ENCODE peak calls at places on chromosomes 4 and X, in seven cellular contexts. H is psoas muscle; I is MM.1S; A is tibial artery; U is fibroblast of pulmonary artery; N is tibial nerve; M is activated CD8-positive, alpha-beta T cell treated with anti-CD3 and anti-CD28 coated beads for 36 hours. V is an unnamed sample.

GRCh38 chr4:143514432-143514831 is 930 bp downstream of the SMARCA5 start:
- DNase-seq in H (peak; percentile 64), U (peak; percentile 62), N (peak; percentile 32), A (peak; percentile 48), I (peak; percentile 30), M (peak; percentile 29), V (peak; percentile 77)

GRCh38 chr4:2047781-2048581 is 11.1 kb upstream of the NAT8L start:
- DNase-seq in A (peak; percentile 17), M (no peak), N (no peak), H (no peak), I (no peak), U (no peak), V (no peak)

GRCh38 chr4:22869235-22869634 is 176.5 kb downstream of the GBA3 start:
- DNase-seq in I (no peak), M (no peak), U (no peak), A (no peak), N (no peak), H (no peak), V (no peak)

GRCh38 chr4:122666527-122667245 is 45.8 kb upstream of the IL21 start:
- DNase-seq in U (peak; percentile 93), N (no peak), M (peak; percentile 32), I (no peak), A (no peak), H (no peak), V (no peak)

GRCh38 chrX:21590012-21590776 is 67.9 kb downstream of the KLHL34 start:
- DNase-seq in H (no peak), N (no peak), A (no peak), I (peak; percentile 7), M (no peak), U (no peak), V (no peak)

GRCh38 chr4:40350627-40351227 is 15.6 kb downstream of the CHRNA9 start:
- DNase-seq in H (no peak), A (no peak), I (no peak), N (no peak), M (no peak), U (peak; percentile 11), V (no peak)

GRCh38 chrX:23799469-23800065 is 16.6 kb downstream of the SAT1 start:
- DNase-seq in A (no peak), M (no peak), N (no peak), U (peak; percentile 80), H (no peak), I (no peak), V (no peak)

GRCh38 chrX:40100141-40100536 is 2.4 kb upstream of the BCOR start:
- DNase-seq in H (no peak), I (peak; percentile 27), A (no peak), U (no peak), N (no peak), M (no peak), V (no peak)

GRCh38 chr4:185421366-185422124 is 4.2 kb downstream of the UFSP2 start:
- DNase-seq in U (peak; percentile 35), N (no peak), M (no peak), I (peak; percentile 8), A (no peak), H (no peak), V (no peak)

GRCh38 chr4:21949073-21949457 is 493 bp upstream of the KCNIP4 start:
- DNase-seq in A (no peak), M (no peak), H (no peak), I (no peak), U (peak; percentile 3), N (no peak), V (no peak)

GRCh38 chrX:152991123-152991522 is 2.8 kb downstream of the PNMA5 start:
- DNase-seq in A (no peak), U (no peak), M (no peak), N (no peak), I (no peak), H (no peak), V (no peak)

GRCh38 chr4:52716364-52717151 is 34.7 kb downstream of the ERVMER34-1 start:
- DNase-seq in U (no peak), N (no peak), A (no peak), M (no peak), I (no peak), H (no peak), V (no peak)

GRCh38 chr4:52726821-52727580 is 24.2 kb downstream of the ERVMER34-1 start:
- DNase-seq in H (no peak), M (no peak), U (no peak), I (no peak), N (no peak), A (no peak), V (no peak)

GRCh38 chr4:52718123-52718522 is 33.1 kb downstream of the ERVMER34-1 start:
- DNase-seq in I (no peak), N (no peak), U (peak; percentile 12), A (no peak), M (no peak), H (no peak), V (no peak)

DNA sequence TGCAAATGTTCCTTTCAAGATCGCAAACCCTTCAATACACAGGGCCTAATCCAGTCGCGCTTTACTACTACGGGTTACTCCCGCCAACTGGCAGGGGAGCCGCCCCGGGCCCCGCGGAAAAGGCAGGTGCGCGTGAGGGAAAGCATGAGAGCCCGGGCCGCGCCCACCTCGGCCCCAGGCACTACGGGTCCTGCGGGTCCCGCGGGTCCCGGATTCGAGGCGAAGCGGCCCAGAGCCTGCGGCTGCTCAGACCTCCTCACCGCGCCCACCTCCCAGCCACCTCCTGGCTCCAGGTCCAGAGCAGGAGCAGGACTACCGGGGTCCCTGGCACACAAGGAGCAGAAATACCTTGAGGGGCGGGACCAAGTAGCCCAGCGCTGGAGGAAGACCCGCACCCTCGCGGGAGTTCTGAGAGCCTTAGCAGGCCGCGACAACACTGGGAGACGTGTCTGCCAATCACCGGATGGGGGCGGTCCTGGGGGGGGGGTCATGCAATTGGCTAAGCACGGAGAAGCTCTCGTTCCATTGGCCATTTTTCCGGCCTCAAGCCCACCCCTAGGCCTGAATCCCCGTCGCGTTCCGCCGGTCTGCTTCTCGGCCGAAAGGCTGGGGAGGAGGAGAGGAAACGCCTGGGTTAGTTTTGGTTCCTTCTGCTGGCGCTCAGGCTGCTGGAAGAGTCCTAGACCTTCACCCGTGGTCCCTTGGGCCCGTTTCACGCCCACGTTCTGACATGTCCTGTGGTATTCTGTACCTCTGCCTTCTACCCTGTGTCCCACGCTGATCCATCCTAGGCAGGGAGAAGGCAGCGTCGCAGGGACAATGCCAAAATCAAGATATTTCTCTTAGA is 29.0 kb downstream of the ERVMER34-1 start:
- DNase-seq in I (peak; percentile 95), H (peak; percentile 94), M (peak; percentile 95), N (peak; percentile 92), A (peak; percentile 95), U (peak; percentile 98), V (peak; percentile 90)
- TF ChIP-seq CTCF in I (no peak), H (no peak), M (no peak), N (no peak), A (no peak), U (no peak), V (peak; percentile 18)

GRCh38 chr4:57109847-57110634 is at the start of gene IGFBP7:
- DNase-seq in H (peak; percentile 61), I (peak; percentile 62), N (no peak), M (peak; percentile 3), A (peak; percentile 69), U (peak; percentile 67), V (peak; percentile 43)
- TF ChIP-seq CTCF in H (no peak), I (no peak), N (no peak), M (no peak), A (no peak), U (no peak), V (no peak)

GRCh38 chr4:114399085-114399484 is 199.5 kb upstream of the UGT8 start:
- DNase-seq in N (no peak), A (no peak), H (no peak), U (no peak), M (no peak), I (no peak), V (no peak)
- TF ChIP-seq CTCF in N (no peak), A (no peak), H (no peak), U (no peak), M (no peak), I (no peak), V (no peak)

DNA sequence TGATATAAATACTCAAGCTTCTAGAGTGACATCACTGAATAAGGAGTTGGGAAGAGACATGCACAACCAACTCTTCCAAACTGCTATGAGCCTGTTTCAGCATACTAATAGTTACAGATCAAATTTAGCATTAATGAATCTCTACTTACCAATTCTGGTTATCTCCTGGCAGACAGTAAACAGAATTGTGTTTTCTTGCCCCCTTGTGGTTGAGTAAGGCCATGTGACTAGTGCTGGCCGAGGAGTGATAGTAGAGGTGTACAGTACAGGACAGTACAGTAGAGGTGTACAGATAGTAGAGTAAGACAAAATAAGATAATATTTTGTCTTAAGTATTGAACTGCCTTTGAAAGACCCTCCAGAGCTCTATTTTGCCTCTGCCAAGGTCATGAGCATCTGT is 681.4 kb downstream of the GABRG1 start:
- DNase-seq in U (peak; percentile 25), I (peak; percentile 46), H (no peak), A (no peak), M (no peak), N (no peak), V (peak; percentile 22)
- TF ChIP-seq CTCF in U (peak; percentile 46), I (peak; percentile 62), H (no peak), A (no peak), M (no peak), N (no peak), V (peak; percentile 77)

DNA sequence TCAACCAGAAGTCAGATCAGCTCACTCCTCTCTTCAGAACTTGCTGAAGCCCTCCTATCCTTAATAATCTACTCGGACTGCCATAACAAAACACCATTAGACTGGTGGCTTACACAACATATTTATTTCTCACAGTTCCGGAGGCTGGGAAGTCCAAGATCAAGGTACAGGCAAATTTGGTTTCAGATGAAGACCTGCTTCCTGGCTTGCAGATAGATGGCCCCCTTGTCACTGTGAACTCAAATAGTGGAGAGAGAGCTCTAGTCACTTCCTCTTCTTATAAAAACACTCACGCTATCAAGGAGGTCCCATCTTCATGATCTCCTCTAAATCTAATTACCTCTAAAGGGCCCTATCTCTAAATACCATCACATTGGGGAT is 125.1 kb downstream of the CAMK2D start:
- DNase-seq in M (peak; percentile 24), A (no peak), N (no peak), H (no peak), I (no peak), U (no peak), V (no peak)
- TF ChIP-seq CTCF in M (no peak), A (no peak), N (no peak), H (no peak), I (peak; percentile 7), U (no peak), V (no peak)

DNA sequence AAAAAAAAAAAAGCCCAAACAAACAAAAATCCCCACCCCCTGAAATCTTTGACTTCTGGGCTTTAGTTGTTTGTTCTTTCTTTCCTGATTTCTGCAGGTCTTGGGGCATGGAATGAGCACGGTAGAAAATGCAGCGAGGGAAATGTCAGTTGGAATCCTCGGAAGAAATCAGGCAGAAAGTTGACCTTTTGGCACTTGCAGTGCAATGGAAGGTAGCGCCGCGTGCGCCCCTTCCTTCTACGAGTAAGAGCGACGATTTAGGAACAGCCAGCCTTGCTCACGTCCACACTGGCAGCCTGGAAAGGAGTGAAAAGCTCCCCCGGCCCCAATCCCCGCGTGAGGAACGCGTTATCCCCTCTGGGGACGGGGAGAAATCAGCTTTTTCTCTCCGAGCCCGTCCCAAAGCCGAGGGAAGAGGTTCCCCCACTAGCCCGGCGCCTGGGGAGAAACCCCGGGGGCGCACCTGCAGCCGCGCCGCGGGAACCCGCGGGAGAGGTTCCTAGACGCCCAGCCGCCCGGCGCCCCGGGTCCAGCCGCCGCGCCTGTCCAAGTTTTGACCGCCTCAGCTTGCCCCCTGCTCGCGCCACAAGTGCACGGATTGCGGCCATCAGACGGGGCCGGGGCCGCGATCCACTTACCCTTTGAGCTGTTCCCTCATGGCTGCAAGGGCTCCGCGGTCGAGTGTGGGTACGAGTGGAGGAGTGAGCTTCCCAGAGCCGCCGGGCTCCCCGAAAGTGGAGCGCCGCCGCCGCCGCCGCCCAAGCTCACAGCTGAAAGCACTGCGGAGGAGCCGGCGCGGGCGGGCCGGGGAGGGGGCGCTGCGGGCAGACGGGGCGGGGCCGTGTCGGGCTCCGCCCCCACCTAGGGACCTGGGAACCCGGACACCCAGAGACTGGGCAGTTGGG is 194.6 kb upstream of the FTHL17 start:
- DNase-seq in N (no peak), M (no peak), A (peak; percentile 21), H (peak; percentile 57), I (peak; percentile 55), U (peak; percentile 10), V (peak; percentile 40)
- TF ChIP-seq CTCF in N (no peak), M (no peak), A (no peak), H (no peak), I (no peak), U (no peak), V (no peak)

V was measured in glutamatergic neuron.